ENCODE peak calls at places on chromosomes 3 and 15, in nine cellular contexts. L, B, Q, P, M, D, W, K and S are unnamed samples.
A peak's percentile ranks its signal among the peaks of the same experiment; 100 is the strongest.

GRCh38 chr3:161284989-161285388 is 63.9 kb downstream of the NMD3 start:
- DNase-seq in W (no peak), B (no peak), D (no peak), K (no peak), Q (no peak), P (no peak), M (no peak), L (no peak), S (no peak)

GRCh38 chr15:99087405-99087943 is 17.4 kb upstream of the SYNM start:
- DNase-seq in D (no peak), M (no peak), L (no peak), P (no peak), Q (no peak), B (no peak), K (no peak), W (no peak), S (no peak)

GRCh38 chr3:16801698-16802097 is 83.1 kb upstream of the PLCL2 start:
- DNase-seq in D (no peak), M (no peak), Q (no peak), L (no peak), P (no peak), K (no peak), B (peak; percentile 13), W (no peak), S (peak; percentile 38)

GRCh38 chr3:45426161-45426560 is 37.8 kb downstream of the LARS2 start:
- DNase-seq in P (no peak), M (no peak), B (no peak), D (no peak), K (no peak), Q (no peak), L (no peak), W (no peak), S (no peak)

GRCh38 chr3:88462241-88462640 is 312.5 kb downstream of the C3orf38 start:
- DNase-seq in Q (no peak), M (no peak), W (no peak), K (no peak), B (no peak), L (no peak), P (no peak), D (no peak), S (no peak)

GRCh38 chr15:77659350-77660321 is 26.9 kb upstream of the LINGO1 start:
- DNase-seq in Q (peak; percentile 34), D (peak; percentile 74), K (no peak), P (peak; percentile 22), M (peak; percentile 76), L (peak; percentile 91), B (peak; percentile 91), W (peak; percentile 91), S (peak; percentile 73)

GRCh38 chr15:42619641-42620371 is 44.4 kb downstream of the STARD9 start:
- DNase-seq in D (no peak), W (no peak), P (no peak), K (no peak), L (no peak), M (peak; percentile 81), Q (no peak), B (no peak), S (peak; percentile 42)

GRCh38 chr3:38348903-38349302 is 2.3 kb downstream of the XYLB start:
- DNase-seq in K (no peak), W (no peak), M (peak; percentile 2), B (no peak), D (no peak), P (peak; percentile 15), L (no peak), Q (no peak), S (peak; percentile 54)

GRCh38 chr3:18562364-18563154 is 137.4 kb upstream of the SATB1 start:
- DNase-seq in D (no peak), B (no peak), Q (no peak), P (no peak), K (no peak), L (no peak), W (no peak), M (no peak), S (no peak)
- TF ChIP-seq MAX in D (no peak), B (no peak), Q (no peak), P (no peak), K (no peak), L (no peak), W (no peak), M (no peak), S (no peak)

GRCh38 chr15:96887730-96888129 is 557.2 kb downstream of the NR2F2 start:
- DNase-seq in B (no peak), D (no peak), L (no peak), M (no peak), P (peak; percentile 80), K (no peak), W (no peak), Q (no peak), S (peak; percentile 46)

GRCh38 chr15:96893159-96893906 is 562.8 kb downstream of the NR2F2 start:
- DNase-seq in M (no peak), K (no peak), W (no peak), Q (no peak), B (no peak), D (no peak), P (peak; percentile 80), L (no peak), S (peak; percentile 84)

GRCh38 chr15:96894669-96895068 is 564.2 kb downstream of the NR2F2 start:
- DNase-seq in D (no peak), M (no peak), L (no peak), Q (no peak), W (no peak), K (no peak), P (peak; percentile 35), B (no peak), S (no peak)

GRCh38 chr15:96888764-96889163 is 558.3 kb downstream of the NR2F2 start:
- DNase-seq in D (no peak), M (no peak), L (no peak), K (no peak), P (no peak), W (no peak), Q (no peak), B (no peak), S (no peak)

DNA sequence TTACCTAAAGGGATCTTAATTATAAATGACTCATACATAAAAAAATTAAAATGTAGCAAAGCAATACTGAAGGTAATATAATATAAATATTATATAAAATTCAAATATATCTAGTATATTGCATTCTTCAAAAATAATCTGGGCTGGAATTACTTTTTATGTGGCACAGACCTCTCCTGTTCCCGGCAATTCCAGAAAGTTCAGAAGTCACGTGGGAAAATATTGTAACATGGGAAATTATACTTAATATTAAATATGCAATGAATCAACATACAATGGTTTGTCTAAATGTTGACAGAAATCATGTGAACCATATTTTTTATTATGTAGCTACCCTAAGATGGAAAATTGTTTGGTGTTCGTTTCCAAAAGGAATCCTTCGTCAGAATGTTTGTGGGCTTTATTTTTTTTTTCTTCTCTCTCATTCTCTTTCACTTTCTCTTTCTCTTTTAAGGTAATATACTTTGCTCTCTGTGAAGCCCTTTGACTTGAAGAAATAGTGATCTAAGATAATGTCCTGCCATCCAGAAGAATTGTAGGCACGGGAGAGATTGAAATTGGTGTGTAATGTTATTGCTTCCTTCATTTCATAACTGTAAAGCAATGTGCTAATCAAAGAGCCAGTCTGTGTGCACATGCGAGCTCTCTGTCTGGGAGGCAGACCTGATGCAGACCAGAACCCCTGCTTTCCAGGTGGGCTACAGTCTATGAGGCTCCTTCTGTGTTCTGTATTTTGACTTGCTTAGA is 559.4 kb downstream of the NR2F2 start:
- DNase-seq in P (peak; percentile 72), Q (no peak), D (no peak), L (no peak), B (no peak), K (no peak), M (no peak), W (no peak), S (peak; percentile 43)
- H3K4me3 ChIP-seq in P (peak overlapping the region; percentile 82), Q (no peak overlapping the region), D (peak overlapping the region; percentile 31), L (peak overlapping the region; percentile 26), B (peak overlapping the region; percentile 6), K (peak overlapping the region; percentile 8), M (no peak overlapping the region), W (no peak overlapping the region), S (peak overlapping the region; percentile 43)

GRCh38 chr3:122886951-122887350 is 92.1 kb downstream of the SLC49A4 start:
- DNase-seq in K (no peak), B (no peak), D (no peak), Q (no peak), L (no peak), M (no peak), W (no peak), P (no peak), S (no peak)

GRCh38 chr3:122892118-122892517 is 97.2 kb downstream of the SLC49A4 start:
- DNase-seq in B (no peak), L (no peak), P (no peak), D (no peak), M (no peak), Q (no peak), W (no peak), K (no peak), S (no peak)

GRCh38 chr3:122893282-122893681 is 98.4 kb downstream of the SLC49A4 start:
- DNase-seq in B (no peak), W (no peak), Q (peak; percentile 59), L (no peak), D (peak; percentile 28), P (no peak), M (no peak), K (no peak), S (no peak)

GRCh38 chr3:122892561-122892960 is 97.7 kb downstream of the SLC49A4 start:
- DNase-seq in D (no peak), Q (no peak), K (no peak), M (no peak), L (no peak), P (no peak), B (no peak), W (no peak), S (no peak)

GRCh38 chr3:122890077-122890484 is 95.2 kb downstream of the SLC49A4 start:
- DNase-seq in M (peak; percentile 61), W (no peak), B (no peak), P (peak; percentile 25), K (peak; percentile 19), Q (no peak), L (no peak), D (no peak), S (peak; percentile 34)
- TF ChIP-seq MAX in M (peak; percentile 12), W (no peak), B (no peak), P (no peak), K (no peak), Q (no peak), L (no peak), D (no peak), S (no peak)

GRCh38 chr3:194632983-194633348 is 253 bp downstream of the TMEM44 start:
- DNase-seq in L (peak; percentile 21), P (peak; percentile 23), Q (no peak), B (no peak), W (no peak), K (no peak), D (no peak), M (peak; percentile 61), S (no peak)

GRCh38 chr3:194631696-194632095 is 1.5 kb downstream of the TMEM44 start:
- DNase-seq in K (no peak), B (no peak), W (no peak), D (no peak), M (no peak), L (no peak), Q (no peak), P (no peak), S (no peak)

GRCh38 chr3:194637066-194637465 is 3.8 kb upstream of the TMEM44 start:
- DNase-seq in K (no peak), D (no peak), B (no peak), P (no peak), M (no peak), Q (no peak), W (no peak), L (no peak), S (no peak)

GRCh38 chr3:194633349-194634004 is at the start of gene TMEM44:
- DNase-seq in K (peak; percentile 27), D (peak; percentile 84), M (peak; percentile 88), P (peak; percentile 89), L (peak; percentile 74), B (peak; percentile 98), W (peak; percentile 91), Q (peak; percentile 72), S (peak; percentile 91)

GRCh38 chr3:194632211-194632982 is 822 bp downstream of the TMEM44 start:
- DNase-seq in Q (no peak), K (no peak), D (no peak), B (no peak), M (no peak), P (peak; percentile 26), W (peak; percentile 58), L (peak; percentile 24), S (no peak)
- H3K4me3 ChIP-seq in Q (peak overlapping the region; percentile 69), K (peak overlapping the region; percentile 67), D (peak overlapping the region; percentile 87), B (peak overlapping the region; percentile 82), M (peak overlapping the region; percentile 93), P (peak overlapping the region; percentile 96), W (peak overlapping the region; percentile 86), L (peak overlapping the region; percentile 95), S (peak overlapping the region; percentile 72)